ENCODE peak calls at places on chromosomes 3 and 15, in six cellular contexts. X, Y, W, Q, M and Z are unnamed samples.

GRCh38 chr3:166471074-166471753 is 634.0 kb upstream of the BCHE start:
- DNase-seq in Q (no peak), M (no peak), X (no peak), W (no peak), Y (no peak), Z (no peak)

GRCh38 chr15:45391746-45392711 is 13.7 kb upstream of the GATM start:
- DNase-seq in M (no peak), Y (peak), Q (no peak), X (no peak), W (no peak), Z (no peak)

GRCh38 chr3:107063351-107063750 is 313.9 kb upstream of the CCDC54 start:
- DNase-seq in Q (no peak), M (no peak), X (no peak), W (no peak), Y (no peak), Z (no peak)

GRCh38 chr3:150639262-150639661 is 36.1 kb downstream of the SELENOT start:
- DNase-seq in Y (peak), Q (no peak), X (no peak), W (no peak), M (no peak), Z (no peak)

GRCh38 chr15:80736571-80736970 is 41.5 kb downstream of the ABHD17C start:
- DNase-seq in M (no peak), X (no peak), W (no peak), Q (no peak), Y (no peak), Z (peak)

GRCh38 chr15:48433226-48433886 is 102.1 kb downstream of the DUT start:
- DNase-seq in Y (peak), Q (no peak), X (no peak), W (no peak), M (no peak), Z (no peak)

GRCh38 chr3:172398484-172398883 is 49.8 kb downstream of the GHSR start:
- DNase-seq in M (no peak), X (no peak), W (no peak), Q (no peak), Y (no peak), Z (no peak)

GRCh38 chr3:106116733-106117489 is 248.1 kb upstream of the CBLB start:
- DNase-seq in X (no peak), M (no peak), W (no peak), Y (no peak), Q (no peak), Z (no peak)

GRCh38 chr3:30538787-30539186 is 67.6 kb upstream of the TGFBR2 start:
- DNase-seq in X (no peak), Y (peak), W (no peak), M (no peak), Q (no peak), Z (no peak)

GRCh38 chr3:9226326-9226725 is 23.1 kb downstream of the SRGAP3 start:
- DNase-seq in X (no peak), M (no peak), W (no peak), Q (no peak), Y (peak), Z (no peak)

GRCh38 chr15:25643120-25643519 is 204.3 kb upstream of the UBE3A start:
- DNase-seq in Q (no peak), M (no peak), Y (no peak), W (no peak), X (no peak), Z (no peak)

GRCh38 chr3:16085410-16085809 is 89.1 kb upstream of the GALNT15 start:
- DNase-seq in Q (no peak), X (no peak), W (no peak), Y (no peak), M (no peak), Z (no peak)

GRCh38 chr15:65655026-65655425 is 33.3 kb downstream of the SLC24A1 start:
- DNase-seq in X (no peak), Q (no peak), M (no peak), Y (peak), W (no peak), Z (no peak)

GRCh38 chr3:146507331-146508120 is 36.9 kb downstream of the PLSCR1 start:
- DNase-seq in Q (no peak), M (no peak), Y (no peak), W (no peak), X (no peak), Z (no peak)

GRCh38 chr3:124272611-124273151 is 280.8 kb upstream of the ROPN1 start:
- DNase-seq in W (no peak), Q (no peak), M (no peak), X (no peak), Y (no peak), Z (no peak)

GRCh38 chr3:94936023-94936580 is 873.2 kb downstream of the NSUN3 start:
- DNase-seq in Q (no peak), W (no peak), Y (peak), X (no peak), M (no peak), Z (no peak)

GRCh38 chr3:156553705-156554356 is 1.1 kb downstream of the SSR3 start:
- DNase-seq in M (no peak), W (no peak), Y (peak), Q (no peak), X (peak), Z (no peak)

GRCh38 chr3:34012102-34012461 is 213.7 kb downstream of the PDCD6IP start:
- DNase-seq in X (peak), M (no peak), Y (peak), W (no peak), Q (no peak), Z (no peak)

GRCh38 chr15:84981711-84982300 is at the start of gene PDE8A:
- DNase-seq in M (peak), Y (no peak), X (peak), W (peak), Q (no peak), Z (peak)

GRCh38 chr3:101827211-101828174 is 21.8 kb upstream of the NFKBIZ start:
- DNase-seq in X (peak), Q (peak), W (peak), Y (peak), M (peak), Z (peak)

GRCh38 chr3:72346526-72346926 is 501.7 kb downstream of the SHQ1 start:
- DNase-seq in X (no peak), Q (no peak), Y (peak), W (no peak), M (no peak), Z (no peak)

GRCh38 chr3:21795863-21796392 is 44.9 kb upstream of the ZNF385D start:
- DNase-seq in X (no peak), Y (peak), M (no peak), Q (no peak), W (no peak), Z (no peak)

GRCh38 chr3:108946292-108947290 is 7.1 kb downstream of the GUCA1C start:
- DNase-seq in W (no peak), Q (no peak), X (no peak), M (no peak), Y (peak), Z (no peak)

GRCh38 chr15:70376031-70376928 is 278.6 kb upstream of the TLE3 start:
- DNase-seq in Q (peak), W (no peak), M (no peak), X (no peak), Y (no peak), Z (no peak)

GRCh38 chr15:38530113-38530512 is 34.5 kb downstream of the RASGRP1 start:
- DNase-seq in Q (no peak), W (no peak), Y (no peak), X (no peak), M (no peak), Z (no peak)

GRCh38 chr3:192514754-192515660 is 212.3 kb downstream of the FGF12 start:
- DNase-seq in W (peak), Y (no peak), Q (peak), M (peak), X (peak), Z (peak)

GRCh38 chr3:13077431-13078157 is 4.4 kb upstream of the IQSEC1 start:
- DNase-seq in X (peak), Q (no peak), M (no peak), W (peak), Y (no peak), Z (no peak)

GRCh38 chr15:33960160-33960559 is 8.1 kb upstream of the CHRM5 start:
- DNase-seq in X (no peak), Y (no peak), Q (no peak), M (no peak), W (no peak), Z (no peak)

GRCh38 chr3:31185004-31185357 is 290.5 kb upstream of the GADL1 start:
- DNase-seq in Y (no peak), M (no peak), W (no peak), X (no peak), Q (no peak), Z (no peak)

GRCh38 chr3:9779721-9780450 is 10.1 kb upstream of the CAMK1 start:
- DNase-seq in X (no peak), W (no peak), Q (no peak), M (no peak), Y (no peak), Z (no peak)

GRCh38 chr15:23857028-23857641 is 170.0 kb upstream of the NDN start:
- DNase-seq in Y (peak), Q (no peak), M (peak), X (peak), W (no peak), Z (peak)

GRCh38 chr15:23854535-23855252 is 167.6 kb upstream of the NDN start:
- DNase-seq in X (no peak), M (no peak), W (no peak), Y (no peak), Q (no peak), Z (no peak)

GRCh38 chr15:23855260-23855659 is 168.2 kb upstream of the NDN start:
- DNase-seq in W (no peak), M (no peak), Y (no peak), X (no peak), Q (no peak), Z (no peak)

GRCh38 chr15:23853291-23853690 is 166.2 kb upstream of the NDN start:
- DNase-seq in X (no peak), Q (no peak), Y (no peak), W (no peak), M (no peak), Z (no peak)

GRCh38 chr15:23855947-23856346 is 168.8 kb upstream of the NDN start:
- DNase-seq in Q (no peak), X (no peak), Y (no peak), M (no peak), W (no peak), Z (no peak)
- TF ChIP-seq CTCF in Q (no peak), X (no peak), Y (no peak), M (no peak), W (no peak), Z (no peak)

GRCh38 chr3:136818191-136818850 is 605 bp upstream of the SLC35G2 start:
- DNase-seq in X (peak), Y (peak), Q (no peak), W (peak), M (no peak), Z (peak)
- TF ChIP-seq CTCF in X (peak), Y (no peak), Q (no peak), W (peak), M (no peak), Z (no peak)

DNA sequence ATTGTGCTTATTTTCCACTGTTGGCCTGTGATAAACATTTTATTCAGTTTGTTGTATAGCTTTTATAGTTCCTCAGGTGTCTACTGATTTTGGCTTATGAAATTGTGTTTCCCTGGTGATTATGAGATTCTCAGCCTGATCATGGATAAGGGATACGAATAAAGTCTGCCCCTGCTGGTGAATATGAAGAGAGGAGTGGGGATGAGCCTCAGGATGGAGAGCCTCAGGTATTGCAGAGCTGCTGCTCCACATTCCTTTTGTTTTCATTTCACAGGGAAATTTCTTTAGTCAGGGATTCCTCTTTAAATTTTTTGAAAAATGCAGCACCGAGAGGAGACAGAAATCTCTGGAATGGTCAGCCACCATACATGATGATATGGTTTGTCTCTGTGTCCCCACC is 14.7 kb upstream of the RAB6B start:
- DNase-seq in X (no peak), Q (no peak), W (no peak), Y (no peak), M (no peak), Z (no peak)
- TF ChIP-seq CTCF in X (peak), Q (no peak), W (no peak), Y (peak), M (peak), Z (peak)

DNA sequence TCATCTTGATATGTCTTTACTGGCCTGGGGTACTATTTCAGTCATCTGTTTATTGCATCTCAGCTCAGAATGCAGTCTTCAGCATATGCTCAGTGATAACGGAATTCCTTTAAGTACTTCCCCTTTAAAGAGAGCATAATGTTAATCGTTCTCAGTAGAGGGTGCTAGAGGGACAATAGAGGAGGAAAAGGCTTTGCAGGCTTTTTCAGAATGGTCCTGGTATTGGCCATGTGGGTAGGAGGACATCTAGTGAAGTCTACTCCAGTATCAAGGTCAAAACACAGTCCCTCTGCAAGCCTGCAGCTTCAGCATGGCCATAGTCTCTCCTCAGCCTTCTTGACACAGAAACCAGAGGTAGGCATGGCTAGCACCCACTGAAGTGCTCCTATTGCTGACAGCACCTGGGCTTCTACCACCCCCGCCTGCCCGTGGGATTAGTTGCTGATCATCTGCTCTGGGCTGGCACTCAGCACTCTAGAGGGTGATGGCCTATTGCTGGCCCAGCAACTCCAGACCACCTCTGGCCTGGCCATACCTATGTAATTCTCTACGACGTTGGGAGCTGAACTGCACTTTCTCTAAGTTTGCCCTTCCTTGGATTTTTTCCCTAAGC is 65.4 kb downstream of the KCNH8 start:
- DNase-seq in Y (peak), X (no peak), M (no peak), Q (no peak), W (no peak), Z (no peak)
- TF ChIP-seq CTCF in Y (no peak), X (no peak), M (peak), Q (no peak), W (no peak), Z (peak)